ENCODE peak calls at places on chromosomes 4 and X, in seven cellular contexts. B, D, X, I, Z, Q and L are unnamed samples. For H3K4me1, the result is how much of the 10 kb centered on the place peaks cover.

GRCh38 chr4:173735055-173735454 is 205.0 kb upstream of the HAND2 start:
- DNase-seq in B (no peak), D (no peak), X (no peak), I (peak), Z (no peak), Q (no peak), L (no peak)

GRCh38 chrX:50704360-50704759 is 109.6 kb downstream of the SHROOM4 start:
- DNase-seq in B (no peak), D (no peak), X (no peak), I (no peak), Z (no peak), Q (no peak), L (no peak)

GRCh38 chr4:145352438-145353145 is 129.1 kb upstream of the SMAD1 start:
- DNase-seq in B (no peak), D (no peak), X (no peak), I (no peak), Z (no peak), Q (no peak), L (no peak)

GRCh38 chrX:95505721-95506120 is 1178.9 kb upstream of the DIAPH2 start:
- DNase-seq in B (no peak), D (no peak), X (no peak), I (no peak), Z (no peak), Q (no peak), L (no peak)

GRCh38 chrX:13223868-13224555 is 95.8 kb downstream of the ATXN3L start:
- DNase-seq in B (no peak), D (no peak), X (no peak), I (peak), Z (no peak), Q (no peak), L (no peak)

GRCh38 chr4:189178125-189178746 is 762.4 kb upstream of the FRG1 start:
- DNase-seq in B (no peak), D (no peak), X (no peak), I (no peak), Z (no peak), Q (no peak), L (no peak)

GRCh38 chr4:158673633-158674032 is 1.5 kb downstream of the ETFDH start:
- DNase-seq in B (no peak), D (no peak), X (no peak), I (no peak), Z (no peak), Q (no peak), L (no peak)

GRCh38 chr4:10951306-10951705 is 266.7 kb upstream of the CLNK start:
- DNase-seq in B (no peak), D (no peak), X (no peak), I (no peak), Z (no peak), Q (no peak), L (no peak)

GRCh38 chr4:92163348-92163747 is 140.4 kb upstream of the GRID2 start:
- DNase-seq in B (no peak), D (no peak), X (no peak), I (peak), Z (no peak), Q (no peak), L (no peak)

GRCh38 chr4:26342328-26343040 is 21.7 kb downstream of the RBPJ start:
- DNase-seq in B (no peak), D (no peak), X (no peak), I (peak), Z (no peak), Q (no peak), L (no peak)

GRCh38 chr4:84894621-84895020 is 71.9 kb downstream of the WDFY3 start:
- DNase-seq in B (no peak), D (no peak), X (no peak), I (no peak), Z (no peak), Q (peak), L (no peak)

GRCh38 chrX:134737061-134737460 is 78.8 kb upstream of the PLAC1 start:
- DNase-seq in B (no peak), D (no peak), X (no peak), I (peak), Z (no peak), Q (no peak), L (no peak)

GRCh38 chr4:7206856-7207567 is 14.7 kb downstream of the SORCS2 start:
- DNase-seq in B (no peak), D (no peak), X (peak), I (peak), Z (peak), Q (peak), L (no peak)

GRCh38 chrX:103157511-103158316 is 57.2 kb upstream of the BEX4 start:
- DNase-seq in B (peak), D (no peak), X (no peak), I (peak), Z (no peak), Q (no peak), L (no peak)

GRCh38 chr4:35399912-35400311 is 844.4 kb downstream of the ARAP2 start:
- DNase-seq in B (no peak), D (no peak), X (no peak), I (no peak), Z (no peak), Q (no peak), L (no peak)

GRCh38 chr4:97116511-97116910 is 1026.8 kb downstream of the STPG2 start:
- DNase-seq in B (no peak), D (no peak), X (no peak), I (no peak), Z (no peak), Q (no peak), L (no peak)

GRCh38 chr4:7073526-7074390 is 5.9 kb upstream of the GRPEL1 start:
- DNase-seq in B (no peak), D (no peak), X (no peak), I (peak), Z (no peak), Q (peak), L (no peak)

GRCh38 chr4:22897520-22898108 is 204.9 kb downstream of the GBA3 start:
- DNase-seq in B (peak), D (no peak), X (no peak), I (peak), Z (no peak), Q (no peak), L (peak)

GRCh38 chr4:27318740-27319139 is 458.1 kb downstream of the STIM2 start:
- DNase-seq in B (no peak), D (no peak), X (no peak), I (peak), Z (no peak), Q (no peak), L (no peak)

GRCh38 chrX:154002215-154002719 is 17.4 kb downstream of the IRAK1 start:
- DNase-seq in B (no peak), D (no peak), X (no peak), I (peak), Z (no peak), Q (peak), L (peak)

GRCh38 chr4:105896461-105896939 is 1.2 kb downstream of the NPNT start:
- DNase-seq in B (no peak), D (peak), X (no peak), I (no peak), Z (no peak), Q (peak), L (no peak)
- H3K4me3 ChIP-seq in B (no peak), D (peak), X (peak), I (peak), Z (peak), Q (peak), L (no peak)

DNA sequence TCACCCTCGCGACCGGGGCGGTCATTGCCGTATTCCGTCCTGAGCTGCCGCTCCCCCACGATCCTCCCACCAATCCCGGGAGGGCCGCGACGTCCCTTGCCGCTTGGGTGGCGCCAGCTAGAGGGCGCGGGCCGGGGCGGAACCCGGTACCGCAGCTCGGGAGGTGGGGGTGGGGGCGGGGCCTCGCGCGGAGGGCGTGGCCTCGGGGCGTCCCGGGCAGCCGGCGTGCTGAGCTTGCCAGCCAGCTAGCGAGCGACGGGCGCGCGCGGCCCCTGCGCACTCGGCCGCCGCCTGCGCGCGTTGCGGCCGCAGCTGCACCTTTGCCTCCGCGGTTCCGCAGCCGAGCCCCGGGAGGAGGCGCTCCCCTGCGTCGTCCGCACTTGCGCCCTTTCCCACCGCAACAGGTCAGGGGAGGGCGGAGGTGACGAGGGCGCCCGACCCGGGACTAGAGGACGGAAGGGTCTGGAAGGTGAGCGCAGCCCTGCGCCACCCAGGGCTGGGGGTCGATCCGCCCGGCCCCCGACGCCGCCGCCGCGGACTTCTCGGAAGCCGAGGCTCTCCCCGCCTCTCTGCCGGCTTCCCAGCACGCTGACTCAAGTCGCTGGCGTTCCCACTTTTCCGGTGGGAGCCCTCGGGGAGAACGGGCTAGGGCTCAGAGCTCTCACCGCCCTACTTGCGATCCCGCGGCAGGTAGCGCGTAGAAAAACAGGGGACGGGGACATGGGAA is at the start of gene AFF1:
- DNase-seq in B (peak), D (peak), X (peak), I (peak), Z (peak), Q (peak), L (peak)
- H3K4me1 ChIP-seq in B (under half), D (under half), X (under half), I (under half), Z (under half), Q (under half), L (under half)

DNA sequence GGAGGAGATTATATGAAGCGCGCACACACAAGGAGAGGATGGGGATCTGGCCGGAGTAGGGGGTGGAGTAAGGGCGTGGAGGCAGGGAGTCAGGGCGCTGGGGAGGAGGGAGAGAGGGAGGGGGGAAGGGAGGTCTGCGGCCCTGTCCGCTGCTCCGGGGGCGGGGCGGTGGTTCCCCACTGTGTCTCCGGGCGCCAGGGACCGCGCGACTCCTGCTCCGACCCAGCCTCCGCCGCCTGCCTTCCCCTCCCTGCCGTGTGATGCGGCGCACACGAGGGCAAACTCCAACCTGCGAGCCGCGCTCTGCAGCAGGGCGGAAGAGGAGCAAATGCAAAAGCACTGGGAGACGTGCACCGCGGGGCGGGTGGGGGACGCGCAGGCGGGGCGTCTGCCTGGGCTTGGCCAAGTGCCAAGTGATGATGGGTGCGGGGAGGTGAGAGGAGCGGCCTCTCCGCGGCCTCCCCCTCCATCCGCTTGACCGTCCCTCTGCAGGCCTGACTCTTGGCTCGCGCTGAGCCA is at the start of gene DCHS2:
- DNase-seq in B (no peak), D (peak), X (no peak), I (peak), Z (peak), Q (peak), L (no peak)
- H3K27ac ChIP-seq in B (no peak), D (no peak), X (no peak), I (no peak), Z (no peak), Q (no peak), L (no peak)

GRCh38 chr4:185810746-185811508 is 1.1 kb downstream of the SORBS2 start:
- DNase-seq in B (no peak), D (no peak), X (no peak), I (no peak), Z (no peak), Q (no peak), L (no peak)
- H3K4me3 ChIP-seq in B (no peak), D (peak), X (peak), I (peak), Z (peak), Q (peak), L (no peak)